ENCODE peak calls at places on chromosomes 6 and 20, in four cellular contexts. N is WTC11, M is GM12878, R is A549. A is an unnamed sample.

GRCh38 chr6:134307870-134308269 is 10.0 kb downstream of the SGK1 start:
- DNase-seq in N (no peak), M (no peak), R (no peak), A (no peak)

GRCh38 chr6:140052757-140053729 is 678.6 kb upstream of the CITED2 start:
- DNase-seq in N (peak), M (no peak), R (peak), A (peak)

GRCh38 chr20:54219751-54220426 is 12.0 kb downstream of the PFDN4 start:
- DNase-seq in N (no peak), M (no peak), R (peak), A (no peak)

GRCh38 chr6:148218542-148219258 is 123.9 kb upstream of the SASH1 start:
- DNase-seq in N (no peak), M (no peak), R (no peak), A (no peak)

GRCh38 chr20:32742322-32743236 is 688 bp downstream of the COMMD7 start:
- DNase-seq in N (no peak), M (no peak), R (no peak), A (no peak)

GRCh38 chr20:54221996-54222890 is 14.4 kb downstream of the PFDN4 start:
- DNase-seq in N (no peak), M (no peak), R (no peak), A (no peak)

GRCh38 chr20:36183155-36183944 is 28.8 kb downstream of the EPB41L1 start:
- DNase-seq in N (no peak), M (no peak), R (no peak), A (peak)

GRCh38 chr6:108113557-108114519 is 39.3 kb upstream of the OSTM1 start:
- DNase-seq in N (peak), M (no peak), R (peak), A (peak)

GRCh38 chr6:24906314-24906713 is 29.4 kb downstream of the RIPOR2 start:
- DNase-seq in N (no peak), M (no peak), R (no peak), A (no peak)

GRCh38 chr20:4332466-4332865 is 317.1 kb upstream of the RNF24 start:
- DNase-seq in N (no peak), M (no peak), R (no peak), A (no peak)

GRCh38 chr6:107409942-107410341 is 49.4 kb downstream of the PDSS2 start:
- DNase-seq in N (no peak), M (no peak), R (no peak), A (no peak)

GRCh38 chr20:45459606-45460005 is 9.9 kb upstream of the WFDC2 start:
- DNase-seq in N (no peak), M (no peak), R (peak), A (peak)

GRCh38 chr6:18209539-18210197 is 54.4 kb downstream of the KDM1B start:
- DNase-seq in N (no peak), M (no peak), R (no peak), A (no peak)

DNA sequence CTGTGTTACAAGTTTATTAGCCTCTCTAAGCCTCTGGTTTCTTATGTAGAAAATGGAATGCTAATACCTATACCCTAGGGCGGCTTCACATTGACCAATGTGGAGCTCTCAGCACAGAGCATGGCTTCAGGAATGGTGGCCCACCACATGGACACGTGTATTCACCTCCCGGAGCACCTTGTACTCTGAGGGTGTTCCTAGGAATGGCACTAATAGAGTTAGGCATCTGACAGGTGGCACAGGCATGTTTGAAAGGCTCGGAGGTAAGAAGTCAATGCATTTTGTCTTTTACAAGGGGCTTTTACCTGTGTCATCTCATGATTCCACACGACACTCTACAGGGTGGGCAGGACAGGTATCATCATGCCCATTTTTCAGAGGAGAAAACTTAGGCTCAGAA is 5.3 kb upstream of the TGM3 start:
- DNase-seq in N (no peak), M (no peak), R (no peak), A (no peak)
- TF ChIP-seq ESRRA in N (no peak), M (no peak), R (no peak), A (no peak)

GRCh38 chr20:58045156-58045555 is 183.3 kb downstream of the ANKRD60 start:
- DNase-seq in N (no peak), M (no peak), R (no peak), A (no peak)
- TF ChIP-seq ESRRA in N (no peak), M (no peak), R (no peak), A (no peak)

DNA sequence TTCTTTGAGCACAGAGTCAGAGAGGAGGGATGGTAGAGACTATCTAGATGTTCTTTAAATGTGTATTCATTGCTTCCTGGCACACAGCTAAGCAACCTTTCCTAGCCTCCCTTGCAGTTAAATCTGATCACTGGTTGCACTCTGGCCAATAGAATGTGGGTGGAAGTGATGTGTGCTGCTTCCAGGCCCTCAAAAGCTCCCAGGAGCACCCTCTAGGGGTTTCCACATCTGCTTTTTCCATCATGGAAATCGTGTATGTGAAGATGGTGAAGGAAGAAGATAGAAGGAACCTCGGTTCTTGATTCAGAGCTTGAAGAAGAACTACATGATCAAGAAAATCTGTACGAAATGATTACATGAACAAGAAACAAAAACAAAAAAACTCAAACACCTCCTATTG is 149.8 kb upstream of the JAG1 start:
- DNase-seq in N (no peak), M (no peak), R (peak), A (no peak)
- TF ChIP-seq ESRRA in N (no peak), M (no peak), R (no peak), A (no peak)

GRCh38 chr6:53731906-53732636 is 62.7 kb upstream of the LRRC1 start:
- DNase-seq in N (no peak), M (no peak), R (no peak), A (no peak)

GRCh38 chr6:53730767-53731166 is 64.0 kb upstream of the LRRC1 start:
- DNase-seq in N (no peak), M (no peak), R (no peak), A (no peak)

GRCh38 chr6:53735896-53736295 is 58.9 kb upstream of the LRRC1 start:
- DNase-seq in N (no peak), M (no peak), R (no peak), A (no peak)

GRCh38 chr6:53737746-53738145 is 57.1 kb upstream of the LRRC1 start:
- DNase-seq in N (no peak), M (no peak), R (peak), A (no peak)

GRCh38 chr6:53734473-53735299 is 60.1 kb upstream of the LRRC1 start:
- DNase-seq in N (peak), M (peak), R (peak), A (no peak)
- TF ChIP-seq ESRRA in N (no peak), M (no peak), R (no peak), A (no peak)

GRCh38 chr6:109360791-109361190 is 21.5 kb downstream of the CD164 start:
- DNase-seq in N (no peak), M (no peak), R (no peak), A (no peak)

GRCh38 chr6:109358204-109358603 is 24.1 kb downstream of the CD164 start:
- DNase-seq in N (no peak), M (no peak), R (no peak), A (no peak)

GRCh38 chr6:109356237-109356636 is 26.0 kb downstream of the CD164 start:
- DNase-seq in N (no peak), M (no peak), R (no peak), A (no peak)

GRCh38 chr6:109360281-109360680 is 22.0 kb downstream of the CD164 start:
- DNase-seq in N (no peak), M (no peak), R (no peak), A (no peak)

DNA sequence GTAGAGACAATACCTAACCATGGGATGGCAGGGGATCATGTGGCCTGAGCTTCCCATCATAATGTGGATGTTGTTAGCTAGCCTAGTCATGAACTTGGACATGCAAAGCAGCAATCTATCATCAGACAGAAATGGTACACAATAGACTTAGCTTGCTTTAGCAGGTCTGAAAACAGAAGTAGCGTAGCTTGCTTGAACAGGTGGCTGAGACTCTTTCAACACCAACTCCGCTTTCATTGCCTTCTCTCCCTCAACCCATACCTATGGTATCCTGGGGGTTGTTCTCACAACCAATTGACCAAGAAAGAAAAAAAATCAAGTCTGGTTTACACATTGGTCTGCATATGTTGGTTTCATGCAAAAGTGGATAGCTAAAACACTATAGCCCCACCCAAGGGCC is 23.0 kb downstream of the CD164 start:
- DNase-seq in N (no peak), M (no peak), R (no peak), A (no peak)
- TF ChIP-seq ESRRA in N (no peak), M (no peak), R (no peak), A (no peak)

DNA sequence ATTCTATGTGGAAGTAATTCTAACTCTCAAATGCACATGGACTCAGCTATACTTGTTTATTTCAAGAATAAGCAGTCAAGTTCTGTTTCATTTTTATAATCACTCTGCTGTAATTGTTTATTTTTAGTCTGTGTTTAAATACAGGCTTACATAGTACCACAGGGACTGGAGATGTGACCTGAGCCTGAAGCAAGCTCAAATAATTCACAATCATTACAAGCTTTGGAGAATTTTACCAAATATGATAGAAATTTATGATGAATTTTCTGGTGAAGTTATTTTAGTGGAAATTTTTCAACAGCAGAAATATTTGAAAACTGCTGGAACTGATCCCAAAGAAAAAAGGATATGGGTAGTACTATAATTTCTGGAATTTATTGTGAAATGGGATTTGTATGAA is 41.6 kb upstream of the DSE start:
- DNase-seq in N (no peak), M (no peak), R (no peak), A (no peak)
- TF ChIP-seq ESRRA in N (no peak), M (no peak), R (no peak), A (no peak)

GRCh38 chr6:14267885-14268660 is 150.5 kb downstream of the CD83 start:
- DNase-seq in N (no peak), M (no peak), R (no peak), A (no peak)

GRCh38 chr6:14263881-14264424 is 146.4 kb downstream of the CD83 start:
- DNase-seq in N (no peak), M (no peak), R (no peak), A (no peak)

GRCh38 chr6:14269434-14269833 is 151.9 kb downstream of the CD83 start:
- DNase-seq in N (no peak), M (no peak), R (no peak), A (no peak)

GRCh38 chr6:14266266-14266665 is 148.7 kb downstream of the CD83 start:
- DNase-seq in N (no peak), M (no peak), R (no peak), A (no peak)

GRCh38 chr6:14265049-14266021 is 147.8 kb downstream of the CD83 start:
- DNase-seq in N (no peak), M (no peak), R (no peak), A (no peak)
- TF ChIP-seq ESRRA in N (no peak), M (no peak), R (no peak), A (no peak)

A was measured in K562.